ENCODE peak calls at places on chromosomes 12 and 14, in eight cellular contexts. One of them, this sample, is unnamed.
A peak's percentile ranks its signal among the peaks of the same experiment; 100 is the strongest.

GRCh38 chr12:67426067-67426466 is 156.9 kb downstream of the CAND1 start:
- DNase-seq in GM18507: no peak
- DNase-seq in AG08395: peak; percentile 40
- DNase-seq in nucleus accumbens: no peak
- DNase-seq in Panc1: no peak
- DNase-seq in GM04504: no peak
- DNase-seq in activated naive CD4-positive, alpha-beta T cell treated with anti-CD3 and anti-CD28 coated beads, Interleukin-2, amount 50 U/mL, for 16 hours: no peak
- DNase-seq in T-cell: no peak
- DNase-seq in this sample: no peak

GRCh38 chr12:108727868-108728735 is 3.2 kb downstream of the CORO1C start:
- DNase-seq in GM18507: no peak
- DNase-seq in AG08395: no peak
- DNase-seq in nucleus accumbens: no peak
- DNase-seq in Panc1: no peak
- DNase-seq in GM04504: no peak
- DNase-seq in activated naive CD4-positive, alpha-beta T cell treated with anti-CD3 and anti-CD28 coated beads, Interleukin-2, amount 50 U/mL, for 16 hours: no peak
- DNase-seq in T-cell: no peak
- DNase-seq in this sample: no peak

GRCh38 chr12:72444125-72444524 is 172.0 kb downstream of the TRHDE start:
- DNase-seq in GM18507: no peak
- DNase-seq in AG08395: no peak
- DNase-seq in nucleus accumbens: no peak
- DNase-seq in Panc1: no peak
- DNase-seq in GM04504: no peak
- DNase-seq in activated naive CD4-positive, alpha-beta T cell treated with anti-CD3 and anti-CD28 coated beads, Interleukin-2, amount 50 U/mL, for 16 hours: no peak
- DNase-seq in T-cell: no peak
- DNase-seq in this sample: no peak

GRCh38 chr14:69664865-69665526 is 53.6 kb downstream of the SUSD6 start:
- DNase-seq in GM18507: no peak
- DNase-seq in AG08395: no peak
- DNase-seq in nucleus accumbens: no peak
- DNase-seq in Panc1: no peak
- DNase-seq in GM04504: no peak
- DNase-seq in activated naive CD4-positive, alpha-beta T cell treated with anti-CD3 and anti-CD28 coated beads, Interleukin-2, amount 50 U/mL, for 16 hours: no peak
- DNase-seq in T-cell: no peak
- DNase-seq in this sample: no peak

GRCh38 chr12:44875954-44876553 is at the start of gene NELL2:
- DNase-seq in GM18507: no peak
- DNase-seq in AG08395: peak; percentile 58
- DNase-seq in nucleus accumbens: peak; percentile 33
- DNase-seq in Panc1: no peak
- DNase-seq in GM04504: no peak
- DNase-seq in activated naive CD4-positive, alpha-beta T cell treated with anti-CD3 and anti-CD28 coated beads, Interleukin-2, amount 50 U/mL, for 16 hours: peak; percentile 74
- DNase-seq in T-cell: peak; percentile 67
- DNase-seq in this sample: peak; percentile 67

GRCh38 chr14:43651896-43652295 is 855.2 kb downstream of the FSCB start:
- DNase-seq in GM18507: no peak
- DNase-seq in AG08395: no peak
- DNase-seq in nucleus accumbens: no peak
- DNase-seq in Panc1: no peak
- DNase-seq in GM04504: no peak
- DNase-seq in activated naive CD4-positive, alpha-beta T cell treated with anti-CD3 and anti-CD28 coated beads, Interleukin-2, amount 50 U/mL, for 16 hours: no peak
- DNase-seq in T-cell: no peak
- DNase-seq in this sample: no peak

GRCh38 chr14:72925171-72925759 is 999 bp upstream of the DCAF4 start:
- DNase-seq in GM18507: no peak
- DNase-seq in AG08395: no peak
- DNase-seq in nucleus accumbens: no peak
- DNase-seq in Panc1: no peak
- DNase-seq in GM04504: no peak
- DNase-seq in activated naive CD4-positive, alpha-beta T cell treated with anti-CD3 and anti-CD28 coated beads, Interleukin-2, amount 50 U/mL, for 16 hours: no peak
- DNase-seq in T-cell: no peak
- DNase-seq in this sample: no peak

GRCh38 chr12:9648701-9649531 is 20.6 kb upstream of the CLEC2D start:
- DNase-seq in GM18507: no peak
- DNase-seq in AG08395: no peak
- DNase-seq in nucleus accumbens: no peak
- DNase-seq in Panc1: no peak
- DNase-seq in GM04504: no peak
- DNase-seq in activated naive CD4-positive, alpha-beta T cell treated with anti-CD3 and anti-CD28 coated beads, Interleukin-2, amount 50 U/mL, for 16 hours: no peak
- DNase-seq in T-cell: peak; percentile 22
- DNase-seq in this sample: no peak

GRCh38 chr14:76917759-76918175 is 91.6 kb downstream of the LRRC74A start:
- DNase-seq in GM18507: no peak
- DNase-seq in AG08395: no peak
- DNase-seq in nucleus accumbens: peak; percentile 39
- DNase-seq in Panc1: no peak
- DNase-seq in GM04504: no peak
- DNase-seq in activated naive CD4-positive, alpha-beta T cell treated with anti-CD3 and anti-CD28 coated beads, Interleukin-2, amount 50 U/mL, for 16 hours: no peak
- DNase-seq in T-cell: no peak
- DNase-seq in this sample: no peak

GRCh38 chr14:96895658-96896271 is 98.6 kb downstream of the VRK1 start:
- DNase-seq in GM18507: no peak
- DNase-seq in AG08395: no peak
- DNase-seq in nucleus accumbens: no peak
- DNase-seq in Panc1: no peak
- DNase-seq in GM04504: no peak
- DNase-seq in activated naive CD4-positive, alpha-beta T cell treated with anti-CD3 and anti-CD28 coated beads, Interleukin-2, amount 50 U/mL, for 16 hours: no peak
- DNase-seq in T-cell: no peak
- DNase-seq in this sample: no peak

GRCh38 chr14:50260511-50260910 is 29.1 kb upstream of the SOS2 start:
- DNase-seq in GM18507: no peak
- DNase-seq in AG08395: peak; percentile 46
- DNase-seq in nucleus accumbens: no peak
- DNase-seq in Panc1: no peak
- DNase-seq in GM04504: peak; percentile 21
- DNase-seq in activated naive CD4-positive, alpha-beta T cell treated with anti-CD3 and anti-CD28 coated beads, Interleukin-2, amount 50 U/mL, for 16 hours: no peak
- DNase-seq in T-cell: peak; percentile 3
- DNase-seq in this sample: no peak

GRCh38 chr12:30843211-30843610 is 83.3 kb upstream of the TSPAN11 start:
- DNase-seq in GM18507: no peak
- DNase-seq in AG08395: no peak
- DNase-seq in nucleus accumbens: no peak
- DNase-seq in Panc1: no peak
- DNase-seq in GM04504: no peak
- DNase-seq in activated naive CD4-positive, alpha-beta T cell treated with anti-CD3 and anti-CD28 coated beads, Interleukin-2, amount 50 U/mL, for 16 hours: no peak
- DNase-seq in T-cell: no peak
- DNase-seq in this sample: no peak

GRCh38 chr12:95620171-95620570 is 68.9 kb upstream of the USP44 start:
- DNase-seq in GM18507: no peak
- DNase-seq in AG08395: no peak
- DNase-seq in nucleus accumbens: no peak
- DNase-seq in Panc1: no peak
- DNase-seq in GM04504: no peak
- DNase-seq in activated naive CD4-positive, alpha-beta T cell treated with anti-CD3 and anti-CD28 coated beads, Interleukin-2, amount 50 U/mL, for 16 hours: no peak
- DNase-seq in T-cell: no peak
- DNase-seq in this sample: no peak

GRCh38 chr14:101217972-101218371 is 314.4 kb upstream of the RTL1 start:
- DNase-seq in GM18507: no peak
- DNase-seq in AG08395: no peak
- DNase-seq in nucleus accumbens: no peak
- DNase-seq in Panc1: no peak
- DNase-seq in GM04504: no peak
- DNase-seq in activated naive CD4-positive, alpha-beta T cell treated with anti-CD3 and anti-CD28 coated beads, Interleukin-2, amount 50 U/mL, for 16 hours: no peak
- DNase-seq in T-cell: no peak
- DNase-seq in this sample: no peak

GRCh38 chr12:75623631-75624118 is 112.3 kb upstream of the KRR1 start:
- DNase-seq in GM18507: no peak
- DNase-seq in AG08395: peak; percentile 21
- DNase-seq in nucleus accumbens: no peak
- DNase-seq in Panc1: no peak
- DNase-seq in GM04504: no peak
- DNase-seq in activated naive CD4-positive, alpha-beta T cell treated with anti-CD3 and anti-CD28 coated beads, Interleukin-2, amount 50 U/mL, for 16 hours: no peak
- DNase-seq in T-cell: no peak
- DNase-seq in this sample: no peak

GRCh38 chr14:75301666-75302325 is 23.2 kb downstream of the FOS start:
- DNase-seq in GM18507: no peak
- DNase-seq in AG08395: no peak
- DNase-seq in nucleus accumbens: no peak
- DNase-seq in Panc1: no peak
- DNase-seq in GM04504: no peak
- DNase-seq in activated naive CD4-positive, alpha-beta T cell treated with anti-CD3 and anti-CD28 coated beads, Interleukin-2, amount 50 U/mL, for 16 hours: peak; percentile 33
- DNase-seq in T-cell: no peak
- DNase-seq in this sample: no peak